ENCODE peak calls at places on chromosomes 3 and 15, in ten cellular contexts. S is M059J; O is NCI-H460; B is NCI-H524; N is stimulated activated CD4-positive, alpha-beta T cell treated with anti-CD3 and anti-CD28 coated beads, Interleukin-2, amount 100 ng/mL, for 48 hours; D is NCI-H345; F is activated T-helper 1 cell treated with Interleukin-2 at 50 U/mL for 16 hours; U is activated CD8-positive, alpha-beta memory T cell treated with anti-CD3 and anti-CD28 coated beads, Interleukin-2, amount 50 U/mL, for 48 hours; A is IMR-90; I is GDM1. M is an unnamed sample.

GRCh38 chr15:80550910-80551265 is 144.2 kb upstream of the ABHD17C start:
- DNase-seq in N (no peak), U (no peak), I (no peak), S (peak; percentile 58), F (no peak), D (no peak), A (peak; percentile 68), B (no peak), O (no peak), M (no peak)

GRCh38 chr15:96924570-96924969 is 594.1 kb downstream of the NR2F2 start:
- DNase-seq in B (no peak), F (no peak), S (no peak), I (no peak), D (no peak), O (no peak), U (no peak), N (no peak), A (no peak), M (no peak)

GRCh38 chr15:80778964-80779657 is at the start of gene CEMIP:
- DNase-seq in U (peak; percentile 87), O (peak; percentile 51), S (peak; percentile 65), D (peak; percentile 79), A (peak; percentile 76), N (peak; percentile 62), B (peak; percentile 87), F (no peak), I (peak; percentile 28), M (peak; percentile 77)

GRCh38 chr15:52101542-52102340 is 10.8 kb downstream of the BCL2L10 start:
- DNase-seq in N (no peak), O (no peak), U (no peak), I (no peak), D (no peak), B (no peak), F (no peak), A (no peak), S (no peak), M (no peak)

GRCh38 chr15:98518823-98519561 is 129.3 kb upstream of the IGF1R start:
- DNase-seq in U (peak; percentile 66), F (peak; percentile 7), S (peak; percentile 64), A (peak; percentile 76), N (peak; percentile 31), I (peak; percentile 61), D (peak; percentile 64), O (peak; percentile 77), B (peak; percentile 87), M (peak; percentile 36)

GRCh38 chr3:109923431-109923830 is 586.1 kb upstream of the DPPA4 start:
- DNase-seq in F (no peak), B (no peak), S (peak; percentile 70), I (no peak), N (no peak), D (no peak), A (no peak), O (no peak), U (no peak), M (no peak)

GRCh38 chr15:55915221-55915620 is 78.2 kb downstream of the NEDD4 start:
- DNase-seq in S (peak; percentile 43), F (no peak), O (no peak), B (no peak), D (no peak), U (no peak), I (no peak), A (no peak), N (no peak), M (no peak)

GRCh38 chr3:7733933-7734332 is 767.7 kb upstream of the LMCD1 start:
- DNase-seq in A (no peak), F (no peak), I (no peak), B (no peak), D (no peak), O (no peak), S (no peak), U (no peak), N (no peak), M (no peak)

GRCh38 chr15:67641453-67641852 is 99.0 kb downstream of the MAP2K5 start:
- DNase-seq in A (no peak), U (no peak), F (no peak), I (no peak), O (no peak), S (no peak), D (peak; percentile 3), B (no peak), N (no peak), M (no peak)

GRCh38 chr15:98903377-98904018 is 104.1 kb downstream of the PGPEP1L start:
- DNase-seq in B (no peak), N (no peak), O (peak; percentile 86), D (no peak), I (no peak), S (peak; percentile 67), A (peak; percentile 73), U (no peak), F (no peak), M (no peak)

GRCh38 chr15:35667908-35668307 is 121.9 kb upstream of the DPH6 start:
- DNase-seq in A (no peak), F (no peak), U (no peak), B (no peak), O (no peak), N (no peak), I (no peak), S (no peak), D (no peak), M (no peak)

GRCh38 chr3:156812521-156813335 is 13.4 kb upstream of the LEKR1 start:
- DNase-seq in I (no peak), O (no peak), A (peak; percentile 63), D (peak; percentile 9), F (no peak), B (no peak), N (no peak), S (peak; percentile 94), U (no peak), M (no peak)

GRCh38 chr3:113629941-113630340 is 66.5 kb downstream of the USF3 start:
- DNase-seq in O (no peak), D (no peak), I (no peak), A (no peak), S (no peak), U (no peak), F (no peak), N (no peak), B (no peak), M (no peak)

GRCh38 chr3:141425523-141426233 is 57.4 kb downstream of the ZBTB38 start:
- DNase-seq in F (no peak), S (peak; percentile 86), O (no peak), I (no peak), U (no peak), N (no peak), D (no peak), A (peak; percentile 66), B (no peak), M (no peak)

GRCh38 chr15:79412429-79412828 is 19.7 kb upstream of the MINAR1 start:
- DNase-seq in U (no peak), F (no peak), A (no peak), I (no peak), B (no peak), S (no peak), O (no peak), N (no peak), D (no peak), M (no peak)

GRCh38 chr3:127003601-127004280 is 20.8 kb downstream of the PLXNA1 start:
- DNase-seq in F (no peak), N (no peak), D (no peak), I (no peak), S (no peak), B (peak; percentile 49), A (no peak), U (no peak), O (no peak), M (no peak)

GRCh38 chr3:158908187-158908762 is 106.4 kb downstream of the MFSD1 start:
- DNase-seq in U (no peak), F (no peak), N (no peak), B (no peak), S (no peak), I (no peak), A (no peak), O (no peak), D (no peak), M (no peak)

GRCh38 chr15:53976844-53977392 is 1.3 kb upstream of the UNC13C start:
- DNase-seq in N (no peak), U (no peak), I (peak; percentile 75), A (no peak), D (peak; percentile 77), F (no peak), S (peak; percentile 1), B (peak; percentile 96), O (peak; percentile 6), M (peak; percentile 29)

M was measured in NCI-H1436.